ENCODE peak calls at places on chromosomes 3 and 15, in five cellular contexts. N is iPS DF 19.7; E is cardiac muscle cell; T is stimulated activated CD4-positive, alpha-beta T cell treated with anti-CD3 and anti-CD28 coated beads, TNF-alpha, amount 100 ng/mL, for 1 hour; O is posterior vena cava. W is an unnamed sample.

GRCh38 chr15:95448531-95449210 is 881.8 kb upstream of the NR2F2 start:
- DNase-seq in N (no peak), E (no peak), T (no peak), O (no peak), W (peak)

GRCh38 chr3:42526616-42527367 is 24.3 kb downstream of the VIPR1 start:
- DNase-seq in N (no peak), E (peak), T (no peak), O (no peak), W (no peak)

GRCh38 chr3:12405432-12406272 is 78.6 kb upstream of the TSEN2 start:
- DNase-seq in N (no peak), E (no peak), T (no peak), O (peak), W (no peak)

GRCh38 chr3:4313606-4314308 is 10.6 kb downstream of the SETMAR start:
- DNase-seq in N (no peak), E (no peak), T (no peak), O (no peak), W (no peak)

GRCh38 chr3:124586126-124587052 is 143.9 kb upstream of the UMPS start:
- DNase-seq in N (no peak), E (peak), T (no peak), O (no peak), W (no peak)

GRCh38 chr3:196631655-196632032 is 7.8 kb upstream of the NRROS start:
- DNase-seq in N (no peak), E (no peak), T (no peak), O (no peak), W (no peak)

GRCh38 chr3:41362638-41363559 is 163.6 kb downstream of the CTNNB1 start:
- DNase-seq in N (peak), E (peak), T (no peak), O (no peak), W (no peak)

GRCh38 chr15:85397151-85397550 is 16.7 kb downstream of the AKAP13 start:
- DNase-seq in N (no peak), E (no peak), T (no peak), O (no peak), W (no peak)

GRCh38 chr3:18062289-18063025 is 320.0 kb upstream of the TBC1D5 start:
- DNase-seq in N (no peak), E (no peak), T (no peak), O (no peak), W (peak)

GRCh38 chr15:93366387-93367100 is 277.5 kb upstream of the RGMA start:
- DNase-seq in N (no peak), E (peak), T (no peak), O (no peak), W (no peak)

GRCh38 chr3:113279686-113280085 is 68.3 kb downstream of the BOC start:
- DNase-seq in N (no peak), E (no peak), T (no peak), O (no peak), W (no peak)

GRCh38 chr3:29285356-29286070 is 4.6 kb downstream of the RBMS3 start:
- DNase-seq in N (no peak), E (peak), T (no peak), O (no peak), W (peak)

W was measured in adipocyte.